ENCODE peak calls at places on chromosome 5, in nine cellular contexts. Q is iPS DF 6.9; F is right lobe of liver; X is IMR-90; T is Peyer's patch; R is adipocyte; I is bronchial epithelial cell; P is effector memory CD4-positive, alpha-beta T cell; Z is CD4-positive, CD25-positive, alpha-beta regulatory T cell. J is an unnamed sample.
A peak's percentile ranks its signal among the peaks of the same experiment; 100 is the strongest.

GRCh38 chr5:145237843-145238242 is 597.3 kb downstream of the PRELID2 start:
- DNase-seq in Q (peak; percentile 75), F (no peak), I (peak; percentile 67), P (no peak), R (peak; percentile 70), T (no peak), X (peak; percentile 24), Z (no peak), J (no peak)

GRCh38 chr5:153987310-153987709 is 51.4 kb downstream of the FAM114A2 start:
- DNase-seq in P (no peak), X (no peak), F (no peak), R (no peak), T (no peak), Z (no peak), Q (no peak), I (no peak), J (no peak)

GRCh38 chr5:141846031-141846430 is 32.2 kb downstream of the PCDH1 start:
- DNase-seq in P (no peak), R (no peak), I (no peak), X (peak; percentile 85), Q (no peak), F (peak; percentile 36), Z (no peak), T (no peak), J (no peak)

GRCh38 chr5:169350759-169351240 is 49.9 kb upstream of the SLIT3 start:
- DNase-seq in T (no peak), R (peak; percentile 99), X (peak; percentile 89), P (no peak), F (no peak), Q (no peak), Z (no peak), I (peak; percentile 99), J (peak; percentile 95)

GRCh38 chr5:174752121-174752520 is 27.7 kb downstream of the MSX2 start:
- DNase-seq in Z (no peak), F (no peak), I (no peak), T (no peak), X (no peak), R (no peak), P (no peak), Q (no peak), J (no peak)

GRCh38 chr5:115895821-115896220 is 54.1 kb downstream of the AP3S1 start:
- DNase-seq in Z (no peak), F (no peak), X (peak; percentile 55), R (peak; percentile 55), Q (no peak), I (no peak), P (no peak), T (no peak), J (no peak)

GRCh38 chr5:59517926-59518585 is 375.5 kb downstream of the PDE4D start:
- DNase-seq in Q (no peak), X (peak; percentile 62), T (no peak), F (no peak), I (peak; percentile 84), P (no peak), Z (no peak), R (peak; percentile 22), J (peak; percentile 58)

GRCh38 chr5:108078345-108078744 is 303.6 kb downstream of the FBXL17 start:
- DNase-seq in R (no peak), Q (no peak), X (no peak), P (no peak), F (no peak), T (no peak), Z (no peak), I (no peak), J (no peak)

GRCh38 chr5:67094476-67095300 is 101.9 kb downstream of the CD180 start:
- DNase-seq in Z (no peak), P (no peak), R (peak; percentile 82), F (no peak), X (peak; percentile 56), T (no peak), Q (no peak), I (peak; percentile 86), J (no peak)

GRCh38 chr5:66337827-66338226 is 193.7 kb downstream of the SREK1 start:
- DNase-seq in T (no peak), Q (no peak), F (no peak), Z (no peak), P (no peak), I (no peak), X (no peak), R (peak; percentile 4), J (no peak)

GRCh38 chr5:40052812-40053211 is 626.9 kb upstream of the PTGER4 start:
- DNase-seq in R (no peak), Z (no peak), I (peak; percentile 83), F (no peak), Q (no peak), X (no peak), P (no peak), T (no peak), J (no peak)

GRCh38 chr5:117455236-117456233 is 880.9 kb upstream of the SEMA6A start:
- DNase-seq in X (no peak), Q (no peak), T (peak; percentile 61), F (peak; percentile 39), P (no peak), R (no peak), I (no peak), Z (no peak), J (no peak)

DNA sequence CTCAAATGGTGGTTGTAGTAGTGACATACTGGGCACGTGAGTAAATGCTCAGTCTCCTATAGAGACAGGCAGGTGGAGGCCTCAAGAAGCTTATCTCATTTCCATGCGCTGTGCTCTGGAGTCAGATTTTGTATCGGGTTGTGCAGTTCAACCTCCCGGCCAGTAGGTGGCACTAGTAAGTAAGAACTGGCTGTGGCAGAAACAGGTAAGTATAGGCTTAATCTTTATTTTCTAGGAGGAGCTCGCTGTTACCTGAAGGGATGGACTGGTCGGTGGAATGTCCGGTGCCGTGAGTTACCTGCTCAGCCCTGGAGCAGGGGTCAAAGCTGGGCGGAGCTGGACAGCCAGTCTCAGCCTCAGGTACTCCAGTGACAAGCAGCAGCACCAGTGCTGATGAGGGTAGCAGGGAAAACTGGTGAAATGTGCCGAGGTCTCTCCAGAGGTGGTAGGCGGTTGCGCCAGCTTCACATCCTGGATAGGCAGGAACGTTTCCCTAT is 880.1 kb upstream of the SEMA6A start:
- DNase-seq in X (peak; percentile 6), P (peak; percentile 15), I (peak; percentile 57), T (peak; percentile 70), R (peak; percentile 22), F (peak; percentile 59), Z (peak; percentile 35), Q (peak; percentile 39), J (no peak)
- H3K4me3 ChIP-seq in X (no peak overlapping the region), P (peak overlapping the region; percentile 29), I (peak overlapping the region; percentile 41), T (peak overlapping the region; percentile 20), R (no peak overlapping the region), F (peak overlapping the region; percentile 45), Z (peak overlapping the region; percentile 39), Q (no peak overlapping the region), J (no peak overlapping the region)

GRCh38 chr5:161403121-161403520 is 143.4 kb downstream of the GABRB2 start:
- DNase-seq in X (no peak), Z (no peak), P (no peak), T (no peak), R (no peak), F (no peak), Q (no peak), I (no peak), J (no peak)

GRCh38 chr5:161400583-161400982 is 145.9 kb downstream of the GABRB2 start:
- DNase-seq in X (no peak), T (no peak), Q (no peak), P (no peak), R (no peak), I (no peak), Z (no peak), F (no peak), J (no peak)

GRCh38 chr5:161397448-161397847 is 149.1 kb downstream of the GABRB2 start:
- DNase-seq in T (no peak), R (no peak), Z (no peak), F (no peak), I (no peak), Q (no peak), P (no peak), X (no peak), J (no peak)

GRCh38 chr5:161403996-161404395 is 142.5 kb downstream of the GABRB2 start:
- DNase-seq in P (no peak), Q (no peak), T (no peak), R (no peak), F (no peak), Z (no peak), I (no peak), X (no peak), J (no peak)

DNA sequence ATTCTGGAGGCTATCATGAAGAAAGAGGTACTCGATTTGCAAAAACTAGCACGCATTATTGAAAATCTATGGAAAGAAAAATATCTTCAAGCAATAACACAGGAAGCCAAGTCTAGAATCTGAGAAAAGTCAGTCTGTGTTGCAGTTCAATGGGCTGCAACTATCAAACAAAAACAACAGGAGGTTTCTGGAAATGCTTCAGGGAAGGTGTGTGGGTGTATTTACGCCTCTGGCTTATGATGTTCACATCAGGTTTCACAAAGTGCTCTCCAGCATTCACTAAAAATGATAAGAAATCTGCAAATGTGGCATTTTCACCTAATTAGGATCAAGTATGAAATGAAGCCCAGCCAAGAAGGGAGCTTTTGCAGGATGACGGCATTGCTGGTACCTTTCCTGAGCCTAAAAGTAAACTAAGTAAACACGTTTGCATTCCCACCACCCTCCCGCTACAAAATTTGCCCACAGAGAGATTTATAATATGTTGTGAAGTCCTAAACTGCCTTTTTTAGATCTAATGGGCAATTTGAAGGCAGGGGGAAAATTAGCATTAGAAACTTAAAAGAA is 146.4 kb downstream of the GABRB2 start:
- DNase-seq in R (no peak), F (no peak), I (no peak), Q (no peak), Z (no peak), X (no peak), T (no peak), P (no peak), J (no peak)
- H3K36me3 ChIP-seq in R (no peaks in the 10 kb centered on the region), F (no peaks in the 10 kb centered on the region), I (no peaks in the 10 kb centered on the region), Q (no peaks in the 10 kb centered on the region), Z (no peaks in the 10 kb centered on the region), X (no peaks in the 10 kb centered on the region), T (no peaks in the 10 kb centered on the region), P (no peaks in the 10 kb centered on the region), J (no peaks in the 10 kb centered on the region)

DNA sequence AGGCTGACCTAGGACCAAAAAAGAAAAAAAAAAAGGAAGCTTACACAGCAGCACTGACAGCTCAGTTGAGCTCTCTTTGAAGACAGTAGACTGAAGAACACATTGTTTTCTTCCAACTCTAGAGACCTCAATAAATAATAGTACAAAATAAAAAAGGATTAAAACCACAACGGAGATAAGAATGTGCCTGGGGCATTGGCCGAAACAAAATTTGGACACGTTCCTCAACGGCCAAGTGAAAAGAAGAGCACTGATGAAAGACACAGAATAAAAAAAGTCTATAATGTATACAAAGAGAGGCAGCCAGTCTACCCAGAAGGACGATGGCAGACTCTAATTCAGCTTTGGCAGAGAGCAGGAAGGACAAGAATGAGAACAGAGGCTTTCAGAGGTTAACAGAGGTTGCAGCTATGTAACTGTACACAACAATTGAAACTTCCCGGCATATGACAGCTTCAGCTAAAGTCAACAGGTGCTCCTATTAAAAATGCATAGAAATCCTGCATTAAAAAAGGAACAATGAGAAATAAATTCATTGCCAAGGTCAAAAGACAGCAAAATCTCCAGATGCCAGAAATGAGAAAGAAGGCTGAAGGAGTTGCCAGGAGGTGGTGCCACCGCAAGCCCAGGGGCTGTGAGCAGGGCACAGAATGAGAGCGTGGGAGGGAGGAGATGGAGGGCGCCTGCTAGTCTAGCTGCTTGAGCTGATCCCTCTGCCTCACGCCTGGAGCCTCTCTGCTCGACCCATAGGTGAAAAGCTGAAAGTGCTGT is 113.9 kb downstream of the DCP2 start:
- DNase-seq in Q (no peak), P (no peak), R (no peak), I (no peak), X (no peak), F (no peak), Z (no peak), T (no peak), J (no peak)
- H3K4me3 ChIP-seq in Q (no peak overlapping the region), P (no peak overlapping the region), R (no peak overlapping the region), I (no peak overlapping the region), X (no peak overlapping the region), F (no peak overlapping the region), Z (no peak overlapping the region), T (no peak overlapping the region), J (no peak overlapping the region)

GRCh38 chr5:662751-663435 is 30.3 kb downstream of the TPPP start:
- DNase-seq in F (peak; percentile 52), X (no peak), P (no peak), Z (no peak), T (no peak), I (no peak), Q (no peak), R (no peak), J (no peak)
- H3K36me3 ChIP-seq in F (no peaks in the 10 kb centered on the region), X (peaks cover 7% of the 10 kb centered on the region), P (peaks cover 32% of the 10 kb centered on the region), Z (peaks cover 8% of the 10 kb centered on the region), T (peaks cover 36% of the 10 kb centered on the region), I (peaks cover 10% of the 10 kb centered on the region), Q (peaks cover 30% of the 10 kb centered on the region), R (peaks cover 4% of the 10 kb centered on the region), J (peaks cover 3% of the 10 kb centered on the region)

J was measured in BJ.